ENCODE peak calls at places on chromosome 21, in six cellular contexts. X, U, Z, A, K and F are unnamed samples.

GRCh38 chr21:45590726-45591618 is 48.7 kb upstream of the SLC19A1 start:
- DNase-seq in K (no peak), X (no peak), A (peak; percentile 69), Z (no peak), U (peak; percentile 86), F (no peak)

GRCh38 chr21:44865561-44866280 is 7.8 kb downstream of the PTTG1IP start:
- DNase-seq in Z (no peak), X (no peak), K (peak; percentile 34), U (no peak), A (peak; percentile 80), F (no peak)

GRCh38 chr21:14836950-14837349 is 227.8 kb downstream of the NRIP1 start:
- DNase-seq in A (no peak), U (no peak), X (no peak), Z (no peak), K (no peak), F (no peak)

GRCh38 chr21:20997633-20998455 is at the start of gene NCAM2:
- DNase-seq in Z (peak; percentile 58), K (peak; percentile 89), A (peak; percentile 35), U (peak; percentile 82), X (peak; percentile 79), F (peak; percentile 2)

GRCh38 chr21:42401164-42401563 is 2.5 kb upstream of the UBASH3A start:
- DNase-seq in A (no peak), Z (no peak), U (peak; percentile 19), X (no peak), K (no peak), F (no peak)

GRCh38 chr21:31103163-31103562 is 64.9 kb upstream of the KRTAP19-8 start:
- DNase-seq in U (no peak), A (no peak), X (no peak), Z (no peak), K (no peak), F (no peak)

GRCh38 chr21:14977814-14978213 is 87.0 kb downstream of the NRIP1 start:
- DNase-seq in Z (no peak), K (no peak), X (no peak), U (no peak), A (peak; percentile 9), F (no peak)

GRCh38 chr21:39114871-39115658 is 68.2 kb downstream of the PSMG1 start:
- DNase-seq in X (no peak), U (peak; percentile 28), A (no peak), Z (no peak), K (no peak), F (no peak)

GRCh38 chr21:44267655-44268142 is 6.0 kb upstream of the DNMT3L start:
- DNase-seq in K (no peak), U (no peak), X (no peak), A (peak; percentile 81), Z (no peak), F (no peak)

GRCh38 chr21:44480200-44481065 is 25.1 kb downstream of the LRRC3 start:
- DNase-seq in Z (no peak), U (no peak), A (no peak), K (no peak), X (no peak), F (no peak)

GRCh38 chr21:30340714-30341573 is 3.5 kb upstream of the KRTAP27-1 start:
- DNase-seq in X (peak; percentile 48), Z (peak; percentile 1), U (peak; percentile 71), K (peak; percentile 56), A (peak; percentile 34), F (peak; percentile 9)